ENCODE peak calls at places on chromosomes 2 and 18, in ten cellular contexts. S is NCI-H1436; D is GM12878; K is T-cell; O is activated CD4-positive, alpha-beta T cell treated with anti-CD3 and anti-CD28 coated beads for 48 hours; M is BE2C; C is HT1080; T is ACHN; W is endothelial cell; N is NCI-H510A treated with DMSO at 0.1 percent for 48 hours. F is an unnamed sample.

GRCh38 chr18:74303936-74304335 is 11.7 kb upstream of the C18orf63 start:
- DNase-seq in S (no peak), D (no peak), K (no peak), O (no peak), M (no peak), C (peak; percentile 74), T (peak; percentile 81), W (no peak), N (no peak), F (no peak)

GRCh38 chr2:16204791-16205620 is 264.7 kb downstream of the MYCN start:
- DNase-seq in S (no peak), D (no peak), K (no peak), O (no peak), M (peak; percentile 99), C (no peak), T (no peak), W (no peak), N (no peak), F (no peak)

GRCh38 chr2:96642564-96643350 is at the start of gene FER1L5:
- DNase-seq in S (peak; percentile 17), D (no peak), K (no peak), O (no peak), M (no peak), C (no peak), T (peak; percentile 83), W (peak; percentile 43), N (no peak), F (no peak)

GRCh38 chr18:21074336-21075323 is 37.0 kb downstream of the ROCK1 start:
- DNase-seq in S (no peak), D (no peak), K (no peak), O (no peak), M (no peak), C (no peak), T (no peak), W (no peak), N (no peak), F (no peak)

GRCh38 chr2:118748245-118748885 is 99.1 kb downstream of the EN1 start:
- DNase-seq in S (no peak), D (no peak), K (no peak), O (no peak), M (no peak), C (no peak), T (no peak), W (no peak), N (no peak), F (no peak)

GRCh38 chr18:67783215-67783946 is 266.9 kb upstream of the DSEL start:
- DNase-seq in S (no peak), D (no peak), K (no peak), O (no peak), M (no peak), C (peak; percentile 93), T (peak; percentile 63), W (no peak), N (no peak), F (no peak)

GRCh38 chr2:3649581-3649980 is 8.4 kb upstream of the ALLC start:
- DNase-seq in S (no peak), D (no peak), K (no peak), O (no peak), M (no peak), C (no peak), T (no peak), W (no peak), N (no peak), F (no peak)

GRCh38 chr18:65544701-65545100 is 206.1 kb upstream of the CDH7 start:
- DNase-seq in S (no peak), D (no peak), K (no peak), O (no peak), M (no peak), C (no peak), T (no peak), W (no peak), N (no peak), F (no peak)

GRCh38 chr2:44688442-44689124 is 252.9 kb upstream of the SIX3 start:
- DNase-seq in S (no peak), D (no peak), K (no peak), O (no peak), M (no peak), C (no peak), T (no peak), W (no peak), N (no peak), F (no peak)

GRCh38 chr2:15797946-15798281 is 142.4 kb upstream of the MYCN start:
- DNase-seq in S (no peak), D (no peak), K (no peak), O (no peak), M (no peak), C (no peak), T (no peak), W (no peak), N (no peak), F (no peak)

GRCh38 chr2:198165289-198165688 is 360.9 kb downstream of the PLCL1 start:
- DNase-seq in S (no peak), D (no peak), K (no peak), O (no peak), M (no peak), C (no peak), T (no peak), W (no peak), N (no peak), F (no peak)

GRCh38 chr2:172083725-172084483 is 1.4 kb upstream of the DLX1 start:
- DNase-seq in S (no peak), D (no peak), K (no peak), O (peak; percentile 35), M (no peak), C (no peak), T (peak; percentile 56), W (no peak), N (no peak), F (no peak)

F was measured in T-helper 22 cell.